ENCODE peak calls at places on chromosomes 1 and 21, in eight cellular contexts. R is NCI-H510A treated with DMSO at 0.1 percent for 48 hours, I is fibroblast of lung, S is amniotic stem cell, O is C1 segment of cervical spinal cord, M is Daoy, J is T-helper 9 cell, K is GM12892. V is an unnamed sample.

GRCh38 chr1:204102029-204102611 is 29.2 kb downstream of the SOX13 start:
- DNase-seq in K (no peak), J (no peak), S (no peak), O (no peak), R (peak; percentile 61), I (no peak), M (no peak), V (no peak)

GRCh38 chr21:34029724-34030528 is 43.5 kb upstream of the MRPS6 start:
- DNase-seq in M (peak; percentile 78), K (peak; percentile 36), R (no peak), S (peak; percentile 60), J (peak; percentile 8), O (no peak), I (peak; percentile 89), V (no peak)

GRCh38 chr1:147840909-147841308 is 61.7 kb upstream of the GJA8 start:
- DNase-seq in J (no peak), O (no peak), M (no peak), R (no peak), I (no peak), S (no peak), K (no peak), V (no peak)

GRCh38 chr1:54949971-54950360 is 30.5 kb upstream of the TMEM61 start:
- DNase-seq in I (peak; percentile 43), M (no peak), J (no peak), R (no peak), O (peak; percentile 53), K (no peak), S (peak; percentile 7), V (no peak)

GRCh38 chr1:241356519-241357365 is at the start of gene RGS7:
- DNase-seq in M (peak; percentile 74), K (peak; percentile 25), O (peak; percentile 80), I (peak; percentile 61), R (peak; percentile 44), S (peak; percentile 16), J (no peak), V (no peak)

GRCh38 chr1:180580237-180580636 is 21.5 kb downstream of the OVAAL start:
- DNase-seq in S (no peak), R (no peak), O (no peak), M (no peak), J (no peak), I (peak; percentile 41), K (no peak), V (peak; percentile 64)

GRCh38 chr1:43572551-43572950 is 41.9 kb downstream of the PTPRF start:
- DNase-seq in S (no peak), J (no peak), O (no peak), I (no peak), M (no peak), R (no peak), K (no peak), V (peak; percentile 42)

GRCh38 chr1:5645929-5646328 is 346.3 kb downstream of the NPHP4 start:
- DNase-seq in O (no peak), S (no peak), K (no peak), R (no peak), J (no peak), I (no peak), M (no peak), V (no peak)

GRCh38 chr1:34470406-34470805 is 284.4 kb upstream of the GJB5 start:
- DNase-seq in M (no peak), J (no peak), R (no peak), K (no peak), I (no peak), O (no peak), S (no peak), V (no peak)

GRCh38 chr1:235910357-235911299 is 43.9 kb upstream of the LYST start:
- DNase-seq in O (peak; percentile 81), R (no peak), K (no peak), J (no peak), M (peak; percentile 98), I (peak; percentile 92), S (peak; percentile 92), V (no peak)

GRCh38 chr1:116764466-116764896 is 10.3 kb downstream of the CD2 start:
- DNase-seq in R (no peak), I (no peak), J (no peak), M (no peak), S (no peak), K (no peak), O (no peak), V (no peak)

GRCh38 chr1:24362982-24363614 is 43.9 kb downstream of the GRHL3 start:
- DNase-seq in S (peak; percentile 23), J (no peak), R (no peak), O (no peak), I (peak; percentile 95), M (peak; percentile 76), K (no peak), V (no peak)

GRCh38 chr1:246875041-246876026 is 56.4 kb downstream of the AHCTF1 start:
- DNase-seq in M (peak; percentile 5), I (peak; percentile 64), J (no peak), O (no peak), S (peak; percentile 39), R (no peak), K (no peak), V (no peak)

V was measured in DMS79 treated with DMSO at 0.1 percent for 48 hours.